ENCODE peak calls at places on chromosomes 16 and 17, in eight cellular contexts. Z is GM23338, C is stomach, L is prostate gland, M is breast epithelium, U is HCT116, E is GM12891, B is esophagus muscularis mucosa. S is an unnamed sample.

GRCh38 chr17:7014995-7015586 is 2.7 kb downstream of the RNASEK start:
- DNase-seq in E (no peak), L (no peak), M (no peak), U (no peak), C (no peak), Z (peak), B (no peak), S (no peak)

GRCh38 chr17:77320046-77320445 is 179.3 kb downstream of the SEC14L1 start:
- DNase-seq in C (no peak), E (no peak), M (no peak), U (no peak), L (no peak), Z (no peak), B (no peak), S (peak)

GRCh38 chr16:84518804-84519341 is 14.4 kb upstream of the MEAK7 start:
- DNase-seq in L (no peak), B (no peak), Z (no peak), C (no peak), E (no peak), M (peak), U (no peak), S (no peak)

GRCh38 chr17:18988546-18989173 is 15.9 kb downstream of the FAM83G start:
- DNase-seq in L (no peak), B (no peak), U (no peak), C (peak), M (no peak), E (no peak), Z (no peak), S (no peak)

GRCh38 chr17:67993153-67993997 is 2.9 kb downstream of the C17orf58 start:
- DNase-seq in Z (peak), M (peak), C (peak), E (peak), B (peak), L (peak), U (peak), S (peak)

GRCh38 chr16:27756206-27756970 is 206.4 kb downstream of the KATNIP start:
- DNase-seq in M (no peak), Z (no peak), C (no peak), L (no peak), E (no peak), B (no peak), U (no peak), S (no peak)

GRCh38 chr16:55949518-55949917 is 74.3 kb upstream of the CES5A start:
- DNase-seq in U (no peak), L (no peak), M (no peak), E (no peak), B (peak), C (no peak), Z (no peak), S (no peak)

GRCh38 chr16:75109732-75110243 is 6.8 kb downstream of the LDHD start:
- DNase-seq in E (no peak), Z (no peak), L (no peak), M (no peak), U (no peak), C (peak), B (no peak), S (no peak)

GRCh38 chr16:55349867-55350266 is 25.9 kb downstream of the IRX6 start:
- DNase-seq in E (no peak), M (no peak), Z (no peak), U (no peak), B (no peak), L (no peak), C (no peak), S (no peak)

GRCh38 chr17:37299257-37299985 is 76.4 kb upstream of the C17orf78 start:
- DNase-seq in L (peak), C (no peak), B (no peak), E (no peak), U (no peak), Z (peak), M (no peak), S (no peak)

GRCh38 chr17:48550313-48551205 is 5.7 kb upstream of the HOXB2 start:
- DNase-seq in M (no peak), E (no peak), B (no peak), Z (peak), U (no peak), C (no peak), L (no peak), S (no peak)

GRCh38 chr17:49730078-49730786 is 22.5 kb upstream of the SLC35B1 start:
- DNase-seq in Z (no peak), C (peak), L (no peak), E (no peak), M (peak), B (peak), U (no peak), S (no peak)
- TF ChIP-seq POLR2AphosphoS5 in Z (no peak), C (peak), L (peak), E (no peak), M (peak), B (peak), U (no peak), S (no peak)

DNA sequence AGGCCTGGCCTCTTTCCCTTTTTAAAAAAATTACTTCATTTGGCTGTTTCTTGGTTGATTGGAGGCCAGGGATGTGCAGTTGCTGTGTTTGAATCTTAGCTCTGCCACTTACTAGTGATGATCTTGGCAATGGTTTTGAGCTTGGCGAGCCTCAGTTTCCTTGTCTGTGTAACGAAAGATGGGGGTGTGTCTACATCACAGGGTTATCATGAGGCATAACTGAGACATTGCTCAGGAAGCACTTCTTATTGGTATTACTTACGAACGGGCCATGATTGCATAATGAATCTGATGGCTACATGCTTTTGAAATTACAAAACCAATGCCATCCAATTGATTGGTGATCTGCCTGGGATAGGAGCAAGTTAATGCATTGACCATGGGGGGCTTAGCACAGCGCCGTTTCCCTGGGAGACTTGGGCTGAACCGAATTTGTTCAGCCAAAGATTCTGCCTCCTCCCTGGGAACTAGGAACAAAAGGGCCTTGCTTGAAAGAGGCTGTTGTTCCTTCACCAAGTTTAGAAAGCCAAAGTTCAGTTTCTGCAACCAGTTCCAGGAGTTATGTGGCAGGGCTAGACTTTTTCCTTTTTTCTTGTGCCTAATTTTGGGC is 21.8 kb downstream of the CMIP start:
- DNase-seq in M (no peak), Z (no peak), L (no peak), U (no peak), E (no peak), C (no peak), B (no peak), S (no peak)
- TF ChIP-seq POLR2AphosphoS5 in M (no peak), Z (no peak), L (no peak), U (no peak), E (no peak), C (no peak), B (no peak), S (no peak)

GRCh38 chr16:86432691-86433090 is 77.6 kb upstream of the FOXF1 start:
- DNase-seq in C (peak), L (no peak), B (no peak), M (no peak), E (no peak), U (no peak), Z (no peak), S (no peak)
- TF ChIP-seq POLR2AphosphoS5 in C (peak), L (no peak), B (peak), M (no peak), E (no peak), U (no peak), Z (no peak), S (no peak)

GRCh38 chr17:44219126-44219635 is 294 bp downstream of the UBTF start:
- DNase-seq in Z (peak), B (no peak), C (peak), U (no peak), L (peak), E (peak), M (peak), S (peak)

GRCh38 chr17:44221072-44221861 is 1.8 kb upstream of the UBTF start:
- DNase-seq in C (peak), E (peak), B (peak), L (peak), M (peak), Z (peak), U (no peak), S (peak)

GRCh38 chr17:44219636-44220210 is at the start of gene UBTF:
- DNase-seq in M (peak), Z (peak), U (no peak), B (peak), E (no peak), C (peak), L (peak), S (no peak)

GRCh38 chr17:44221862-44222111 is 2.3 kb upstream of the UBTF start:
- DNase-seq in B (peak), L (no peak), Z (no peak), E (no peak), M (no peak), U (no peak), C (no peak), S (no peak)

GRCh38 chr17:44220211-44221071 is 966 bp upstream of the UBTF start:
- DNase-seq in B (no peak), U (no peak), E (no peak), C (peak), L (peak), Z (peak), M (peak), S (peak)
- TF ChIP-seq POLR2AphosphoS5 in B (no peak), U (peak), E (peak), C (no peak), L (no peak), Z (no peak), M (no peak), S (no peak)

GRCh38 chr16:16879567-16880251 is 500.8 kb downstream of the NPIPA7 start:
- DNase-seq in C (no peak), U (no peak), L (no peak), B (peak), M (no peak), Z (no peak), E (no peak), S (no peak)

GRCh38 chr16:16881771-16882170 is 502.8 kb downstream of the NPIPA7 start:
- DNase-seq in U (no peak), C (no peak), M (no peak), Z (peak), L (no peak), E (no peak), B (peak), S (no peak)

GRCh38 chr16:16871196-16871595 is 492.3 kb downstream of the NPIPA7 start:
- DNase-seq in Z (peak), C (no peak), L (no peak), B (no peak), U (no peak), M (no peak), E (no peak), S (no peak)

GRCh38 chr16:16882766-16883165 is 503.8 kb downstream of the NPIPA7 start:
- DNase-seq in C (no peak), B (peak), Z (no peak), U (no peak), L (no peak), E (no peak), M (no peak), S (no peak)

DNA sequence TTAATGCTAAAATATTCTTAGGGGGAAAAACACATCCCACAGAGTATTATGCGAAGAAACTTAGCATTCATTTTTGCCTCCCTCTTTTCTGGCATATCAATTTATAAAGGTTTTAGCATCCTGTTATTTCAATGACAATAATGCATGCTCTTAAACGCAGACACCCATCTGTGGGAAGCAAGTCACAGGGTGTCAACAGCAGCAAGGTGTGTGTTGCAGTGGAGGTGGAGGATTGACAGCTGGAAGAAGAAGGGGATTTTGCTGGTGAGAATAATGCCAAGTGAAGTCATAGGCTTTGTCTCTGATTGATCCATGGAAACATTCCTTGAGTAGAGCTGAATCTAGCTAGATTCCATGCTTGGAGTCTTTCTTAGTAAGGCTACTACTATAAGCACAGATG is 498.1 kb downstream of the NPIPA7 start:
- DNase-seq in U (no peak), B (peak), M (no peak), Z (no peak), L (no peak), C (no peak), E (no peak), S (no peak)
- TF ChIP-seq POLR2AphosphoS5 in U (no peak), B (no peak), M (no peak), Z (no peak), L (no peak), C (no peak), E (no peak), S (no peak)

GRCh38 chr16:70255584-70255983 is 3.8 kb upstream of the EXOSC6 start:
- DNase-seq in Z (no peak), B (no peak), M (no peak), C (peak), E (no peak), U (no peak), L (no peak), S (no peak)
- TF ChIP-seq POLR2AphosphoS5 in Z (no peak), B (no peak), M (no peak), C (no peak), E (no peak), U (no peak), L (no peak), S (no peak)

S was measured in GM12892.